ENCODE peak calls at places on chromosomes 5 and 9, in four cellular contexts. W, I, G and A are unnamed samples.

GRCh38 chr9:94656190-94656589 is 16.9 kb upstream of the FBP1 start:
- DNase-seq in W (no peak), I (no peak), G (peak), A (no peak)

GRCh38 chr9:127362829-127363228 is 34.1 kb upstream of the SLC2A8 start:
- DNase-seq in G (no peak), I (no peak), W (no peak), A (no peak)

GRCh38 chr9:111957856-111958631 is 61.4 kb downstream of the UGCG start:
- DNase-seq in W (no peak), G (no peak), I (no peak), A (peak)

GRCh38 chr9:137307255-137308101 is 5.4 kb upstream of the NRARP start:
- DNase-seq in I (peak), G (peak), W (no peak), A (no peak)

GRCh38 chr9:121568101-121568460 is 68.4 kb upstream of the GGTA1 start:
- DNase-seq in W (no peak), I (no peak), G (no peak), A (peak)

GRCh38 chr9:29118555-29118954 is 1545.3 kb upstream of the C9orf72 start:
- DNase-seq in W (no peak), I (no peak), G (no peak), A (no peak)

GRCh38 chr9:114664181-114664580 is 6.6 kb upstream of the TEX53 start:
- DNase-seq in W (no peak), G (no peak), I (no peak), A (no peak)

GRCh38 chr5:6315580-6315979 is 62.8 kb downstream of the MED10 start:
- DNase-seq in I (no peak), G (no peak), W (no peak), A (no peak)

GRCh38 chr9:78035369-78035993 is 3.9 kb upstream of the GNAQ start:
- DNase-seq in G (peak), W (no peak), I (peak), A (peak)

GRCh38 chr9:118170032-118170955 is 466.1 kb downstream of the TLR4 start:
- DNase-seq in W (no peak), G (peak), I (peak), A (peak)

GRCh38 chr9:83199240-83199639 is 136.3 kb upstream of the RASEF start:
- DNase-seq in G (peak), W (no peak), I (peak), A (peak)

GRCh38 chr9:81819859-81820546 is 108.2 kb upstream of the SPATA31D4 start:
- DNase-seq in I (no peak), W (no peak), G (no peak), A (no peak)

GRCh38 chr9:91824591-91825339 is 125.3 kb downstream of the ROR2 start:
- DNase-seq in I (no peak), G (no peak), W (no peak), A (no peak)

GRCh38 chr5:58248221-58248620 is 211.7 kb downstream of the PLK2 start:
- DNase-seq in W (no peak), I (no peak), G (no peak), A (no peak)

GRCh38 chr5:117182104-117182503 is 607.5 kb upstream of the SEMA6A start:
- DNase-seq in W (no peak), G (no peak), I (no peak), A (no peak)

GRCh38 chr9:69175488-69175872 is 1.4 kb downstream of the TJP2 start:
- DNase-seq in W (no peak), I (no peak), G (no peak), A (no peak)

GRCh38 chr5:12080761-12081160 is 176.5 kb upstream of the CTNND2 start:
- DNase-seq in I (no peak), W (no peak), G (no peak), A (no peak)

GRCh38 chr5:135569755-135570452 is 8.9 kb downstream of the CXCL14 start:
- DNase-seq in G (peak), I (peak), W (no peak), A (peak)

GRCh38 chr5:53110156-53110555 is 599 bp upstream of the MOCS2 start:
- DNase-seq in W (no peak), I (no peak), G (no peak), A (no peak)

GRCh38 chr5:14273207-14273767 is 130.1 kb downstream of the TRIO start:
- DNase-seq in W (no peak), G (no peak), I (no peak), A (no peak)

GRCh38 chr5:74685979-74686631 is 1.1 kb downstream of the HEXB start:
- DNase-seq in G (no peak), W (no peak), I (no peak), A (no peak)

GRCh38 chr9:105171076-105171475 is 73.4 kb upstream of the SLC44A1 start:
- DNase-seq in W (no peak), I (no peak), G (no peak), A (no peak)

GRCh38 chr5:9149988-9150387 is 395.9 kb downstream of the SEMA5A start:
- DNase-seq in I (no peak), G (no peak), W (no peak), A (peak)

GRCh38 chr9:99063522-99063921 is 41.4 kb upstream of the TGFBR1 start:
- DNase-seq in G (no peak), I (no peak), W (no peak), A (no peak)

GRCh38 chr9:437066-438015 is 222.7 kb downstream of the DOCK8 start:
- DNase-seq in G (no peak), W (no peak), I (no peak), A (peak)

GRCh38 chr9:36815023-36815422 is 219.0 kb downstream of the PAX5 start:
- DNase-seq in I (no peak), W (no peak), G (no peak), A (no peak)

GRCh38 chr9:132447346-132447745 is 37.3 kb downstream of the CFAP77 start:
- DNase-seq in W (no peak), I (peak), G (peak), A (no peak)

GRCh38 chr5:83473344-83474169 is 2.0 kb downstream of the VCAN start:
- DNase-seq in I (peak), G (peak), W (peak), A (peak)

GRCh38 chr9:107674937-107675277 is 185.3 kb upstream of the KLF4 start:
- DNase-seq in W (peak), G (no peak), I (no peak), A (no peak)

GRCh38 chr5:1173485-1174070 is 27.8 kb upstream of the SLC6A19 start:
- DNase-seq in W (no peak), I (no peak), G (no peak), A (no peak)

GRCh38 chr9:118809160-118809625 is 560.0 kb downstream of the BRINP1 start:
- DNase-seq in W (no peak), I (no peak), G (no peak), A (no peak)

DNA sequence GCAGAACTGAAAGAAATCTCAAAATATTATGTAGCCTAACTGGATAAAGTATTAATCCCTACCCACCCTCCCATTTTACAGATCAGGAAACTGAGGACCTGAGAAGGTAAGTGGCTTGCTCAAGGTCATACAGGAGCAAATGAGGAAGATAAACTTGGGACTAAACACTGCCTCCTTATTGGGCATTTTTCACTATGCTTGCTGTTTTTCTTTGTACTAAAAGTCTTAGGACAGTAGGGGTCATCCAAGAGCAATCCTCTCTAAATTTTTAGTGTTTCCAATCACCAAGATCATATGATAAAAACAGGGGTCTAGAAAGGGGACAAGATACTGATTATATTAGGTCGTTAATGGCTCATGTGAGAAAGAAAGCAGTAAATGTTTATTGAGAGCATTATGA is 80.8 kb downstream of the RORB start:
- DNase-seq in I (no peak), G (no peak), W (no peak), A (no peak)
- TF ChIP-seq CTCF in I (no peak), G (peak), W (no peak), A (peak)

GRCh38 chr9:88993871-88994819 is 2.9 kb downstream of the S1PR3 start:
- DNase-seq in W (no peak), I (no peak), G (no peak), A (no peak)

GRCh38 chr9:88991066-88992030 is at the start of gene S1PR3:
- DNase-seq in G (peak), I (peak), W (peak), A (peak)

GRCh38 chr9:88990721-88991065 is 575 bp upstream of the S1PR3 start:
- DNase-seq in G (peak), W (no peak), I (no peak), A (no peak)

GRCh38 chr9:88993327-88993726 is 2.1 kb downstream of the S1PR3 start:
- DNase-seq in I (no peak), W (no peak), G (no peak), A (no peak)

DNA sequence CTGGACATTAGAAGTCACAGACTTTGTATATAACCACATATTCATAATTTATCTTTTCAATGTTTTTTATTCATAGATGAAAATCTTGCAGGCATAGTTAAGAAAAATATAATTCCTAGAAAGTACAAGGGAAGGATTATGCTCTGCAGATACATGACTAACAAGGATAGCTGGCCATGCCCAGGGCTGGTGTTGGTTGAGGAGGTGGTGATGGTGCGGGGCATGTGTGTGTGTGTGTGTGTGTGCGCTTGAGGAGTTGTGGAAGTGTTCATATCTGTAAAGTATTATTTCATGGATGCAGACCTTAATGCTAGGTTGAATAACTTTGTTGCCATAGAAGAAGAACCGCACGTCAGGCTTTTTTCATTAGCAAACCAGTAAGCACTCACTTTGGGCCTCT is 1.3 kb downstream of the S1PR3 start:
- DNase-seq in G (no peak), W (no peak), I (no peak), A (no peak)
- H3K4me3 ChIP-seq in G (peak), W (peak), I (no peak), A (peak)

GRCh38 chr5:141641634-141642278 is 5.0 kb downstream of the RELL2 start:
- DNase-seq in I (peak), G (no peak), W (no peak), A (peak)
- TF ChIP-seq CTCF in I (no peak), G (peak), W (no peak), A (peak)

GRCh38 chr9:35658894-35659220 is 765 bp downstream of the CCDC107 start:
- DNase-seq in G (no peak), I (no peak), W (no peak), A (peak)

GRCh38 chr9:35657327-35658143 is at the start of gene RMRP:
- DNase-seq in G (peak), W (peak), I (peak), A (peak)

GRCh38 chr9:35660966-35661413 is 2.9 kb downstream of the CCDC107 start:
- DNase-seq in G (peak), I (no peak), W (no peak), A (peak)

GRCh38 chr9:35658144-35658893 is at the start of gene CCDC107:
- DNase-seq in G (peak), I (peak), W (peak), A (peak)

DNA sequence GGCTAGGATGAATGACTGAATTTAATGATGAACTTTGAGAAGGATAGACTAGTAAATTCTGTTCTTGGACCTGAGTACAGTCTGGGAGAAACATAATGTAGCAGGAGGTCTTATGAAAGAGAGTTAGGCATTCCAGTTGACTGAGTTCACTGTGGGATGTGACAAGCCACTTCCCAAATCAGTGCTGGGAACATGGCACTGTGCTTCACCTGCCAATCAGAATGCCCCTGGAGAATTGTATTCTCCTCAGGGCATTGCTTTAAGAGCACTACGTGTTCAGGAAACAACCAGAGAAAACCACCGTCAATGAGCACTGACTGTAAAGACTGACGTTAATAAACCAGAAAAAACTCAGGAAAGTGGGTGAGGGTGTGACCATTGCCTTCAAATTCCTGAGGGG is 1.2 kb downstream of the CCDC107 start:
- DNase-seq in G (no peak), W (no peak), I (no peak), A (no peak)
- H3K4me3 ChIP-seq in G (peak), W (peak), I (peak), A (peak)

GRCh38 chr5:145680744-145681143 is 154.4 kb downstream of the PRELID2 start:
- DNase-seq in G (no peak), W (no peak), I (no peak), A (no peak)

GRCh38 chr5:145678255-145678654 is 156.9 kb downstream of the PRELID2 start:
- DNase-seq in I (no peak), W (no peak), G (no peak), A (no peak)

GRCh38 chr5:145681686-145682085 is 153.5 kb downstream of the PRELID2 start:
- DNase-seq in W (peak), I (peak), G (peak), A (peak)

GRCh38 chr5:145681216-145681615 is 153.9 kb downstream of the PRELID2 start:
- DNase-seq in I (no peak), W (no peak), G (no peak), A (no peak)

DNA sequence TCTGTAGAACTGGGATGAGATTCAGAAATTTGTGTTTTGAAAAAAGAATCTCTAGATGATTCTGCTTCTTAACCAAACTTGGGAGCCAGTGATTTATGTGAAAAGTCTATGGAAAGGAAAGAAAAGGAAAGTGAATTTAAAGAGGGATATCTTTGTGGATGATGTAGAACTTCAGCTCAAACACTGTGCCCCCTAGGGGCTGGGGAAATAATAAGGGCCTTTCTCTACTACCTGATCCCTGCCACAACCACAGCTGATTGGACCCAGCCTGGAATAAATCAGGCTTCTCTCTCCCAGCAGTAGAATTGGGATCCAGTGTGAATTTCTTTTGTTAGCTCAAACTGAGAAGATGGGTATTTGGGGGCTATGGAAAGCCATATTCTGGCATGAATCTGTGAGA is 155.0 kb downstream of the PRELID2 start:
- DNase-seq in G (no peak), I (no peak), W (no peak), A (no peak)
- TF ChIP-seq CTCF in G (peak), I (peak), W (no peak), A (peak)

DNA sequence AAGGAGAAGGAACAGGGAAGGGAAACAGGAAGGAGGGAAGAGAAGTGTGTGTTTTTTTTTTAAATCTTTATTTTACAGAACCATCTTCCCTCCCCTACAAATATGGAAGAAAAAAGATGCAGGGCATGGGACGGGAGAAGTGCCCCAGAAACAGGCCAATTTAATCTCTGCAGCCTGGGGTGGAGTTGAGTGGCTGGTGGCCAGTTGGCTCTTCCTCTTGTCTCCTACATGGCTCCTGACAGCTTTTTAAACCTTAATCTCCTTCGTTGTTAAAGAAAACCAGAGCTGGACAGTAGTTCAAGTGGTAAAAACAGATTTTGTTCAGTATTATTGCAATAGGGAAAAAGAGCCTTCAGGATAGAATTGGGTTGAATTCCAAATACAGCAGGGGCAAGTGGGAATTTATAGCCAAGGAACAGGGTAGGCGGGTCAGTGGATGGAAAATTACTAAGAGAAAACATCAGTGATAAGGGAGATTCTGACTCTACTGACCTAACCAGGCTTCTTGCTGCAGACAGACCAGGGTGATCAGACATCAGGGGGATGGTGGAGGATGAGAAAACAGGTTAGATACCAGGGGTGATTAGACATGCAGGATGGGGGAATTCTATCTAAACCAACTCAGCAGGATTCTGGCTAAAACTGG is 125.1 kb upstream of the CLINT1 start:
- DNase-seq in W (no peak), G (no peak), I (no peak), A (no peak)
- H3K4me3 ChIP-seq in W (no peak), G (no peak), I (no peak), A (no peak)